ENCODE peak calls at places on chromosomes 16 and 17, in six cellular contexts. G, F, Q, Z, C and J are unnamed samples. For H3K4me1, the result is how much of the 10 kb centered on the place peaks cover.

GRCh38 chr17:55448681-55449080 is 27.0 kb upstream of the MMD start:
- DNase-seq in C (no peak), Z (no peak), F (peak), Q (no peak), G (no peak), J (no peak)

GRCh38 chr17:17119533-17119932 is 77.3 kb downstream of the MPRIP start:
- DNase-seq in C (no peak), Q (no peak), G (peak), Z (no peak), F (peak), J (no peak)

GRCh38 chr16:73794936-73795335 is 501.7 kb upstream of the PSMD7 start:
- DNase-seq in Q (no peak), G (no peak), C (no peak), Z (peak), F (peak), J (no peak)

GRCh38 chr16:53089434-53090270 is 34.9 kb downstream of the CHD9 start:
- DNase-seq in Q (no peak), Z (peak), G (peak), F (peak), C (no peak), J (no peak)

GRCh38 chr16:22098538-22099255 is 6.4 kb downstream of the VWA3A start:
- DNase-seq in C (no peak), Z (no peak), G (peak), Q (no peak), F (peak), J (no peak)

GRCh38 chr17:21464611-21465021 is 88.5 kb downstream of the KCNJ12 start:
- DNase-seq in Z (no peak), C (no peak), Q (no peak), F (no peak), G (no peak), J (no peak)

GRCh38 chr17:74361613-74362391 is at the start of gene BTBD17:
- DNase-seq in G (peak), C (peak), Z (peak), Q (peak), F (peak), J (no peak)

GRCh38 chr16:3953728-3954410 is 73.4 kb upstream of the CREBBP start:
- DNase-seq in Z (no peak), F (no peak), G (no peak), C (no peak), Q (no peak), J (peak)

GRCh38 chr17:73646409-73647305 is 2.4 kb upstream of the SDK2 start:
- DNase-seq in C (no peak), F (peak), Z (no peak), G (no peak), Q (peak), J (no peak)

GRCh38 chr16:15899538-15900100 is 11.2 kb upstream of the CEP20 start:
- DNase-seq in F (peak), C (peak), Z (no peak), G (peak), Q (peak), J (no peak)

GRCh38 chr16:82935781-82936180 is 309.0 kb downstream of the CDH13 start:
- DNase-seq in F (no peak), C (no peak), Z (no peak), G (no peak), Q (no peak), J (no peak)

GRCh38 chr16:49468611-49469322 is 95.2 kb downstream of the C16orf78 start:
- DNase-seq in G (no peak), C (no peak), Q (peak), Z (no peak), F (no peak), J (no peak)

GRCh38 chr16:27759947-27760844 is 210.3 kb downstream of the KATNIP start:
- DNase-seq in F (no peak), C (no peak), Z (no peak), Q (no peak), G (no peak), J (no peak)

GRCh38 chr17:64920419-64921172 is 1.3 kb upstream of the LRRC37A3 start:
- DNase-seq in Q (no peak), C (no peak), Z (no peak), G (peak), F (no peak), J (no peak)

GRCh38 chr16:2009302-2009711 is 314 bp downstream of the ZNF598 start:
- DNase-seq in C (no peak), Q (no peak), Z (no peak), F (no peak), G (peak), J (no peak)

GRCh38 chr17:18246880-18247612 is 11.5 kb downstream of the FLII start:
- DNase-seq in C (peak), G (peak), Z (peak), Q (peak), F (no peak), J (no peak)

GRCh38 chr17:82100502-82101298 is 2.7 kb upstream of the FASN start:
- DNase-seq in F (no peak), Z (no peak), G (no peak), C (no peak), Q (no peak), J (no peak)

GRCh38 chr17:81522491-81523125 is 5.6 kb upstream of the FSCN2 start:
- DNase-seq in Z (no peak), F (no peak), Q (no peak), C (no peak), G (no peak), J (no peak)

GRCh38 chr17:19321481-19322128 is 40.9 kb downstream of the B9D1 start:
- DNase-seq in F (no peak), Q (peak), C (no peak), Z (no peak), G (no peak), J (no peak)

GRCh38 chr17:43664096-43664495 is 2.4 kb upstream of the MEOX1 start:
- DNase-seq in G (no peak), C (no peak), Z (no peak), Q (no peak), F (no peak), J (no peak)

GRCh38 chr17:43663383-43663782 is 1.7 kb upstream of the MEOX1 start:
- DNase-seq in Z (no peak), G (no peak), C (no peak), Q (no peak), F (no peak), J (no peak)

GRCh38 chr17:43665038-43665386 is 3.3 kb upstream of the MEOX1 start:
- DNase-seq in Z (no peak), Q (no peak), F (no peak), C (no peak), G (no peak), J (no peak)

GRCh38 chr17:43667506-43668438 is 6.0 kb upstream of the MEOX1 start:
- DNase-seq in Z (no peak), C (no peak), Q (no peak), F (no peak), G (no peak), J (no peak)

DNA sequence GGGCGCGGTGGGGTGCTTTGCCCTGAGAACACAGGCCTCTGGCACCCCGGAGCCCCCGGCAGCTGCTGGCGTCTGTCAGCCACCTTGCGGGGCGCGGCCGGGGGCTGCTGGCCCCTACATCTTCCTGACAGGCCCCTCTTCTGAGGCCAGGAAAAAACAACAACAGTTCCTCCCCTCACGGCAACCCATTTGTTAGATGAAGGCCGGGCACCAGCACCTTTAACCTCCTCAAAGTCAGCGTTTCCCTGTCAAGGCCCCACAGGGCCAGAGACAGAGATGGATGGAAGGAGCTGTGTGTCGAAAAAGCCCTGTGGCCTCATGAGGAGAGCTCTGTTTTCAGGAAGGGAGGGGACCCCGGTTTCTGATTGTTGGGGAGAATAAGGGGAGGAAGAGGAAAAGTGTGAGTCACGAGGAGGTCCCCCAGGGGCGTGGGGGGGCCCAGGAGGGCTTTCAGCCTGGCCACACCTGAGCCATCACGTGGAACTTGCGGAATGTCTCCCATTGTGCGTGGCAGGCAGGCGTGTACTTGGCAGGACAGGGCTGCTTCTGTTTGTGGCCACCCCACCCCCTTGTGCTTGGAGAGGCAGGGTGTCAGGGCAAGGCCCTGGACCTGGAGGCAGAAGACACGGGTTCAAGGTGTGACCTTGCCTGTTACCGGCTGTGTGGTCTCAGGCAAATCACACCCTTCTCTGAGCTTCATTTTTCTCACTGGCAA is 3.8 kb upstream of the MEOX1 start:
- DNase-seq in C (no peak), F (no peak), Q (no peak), Z (no peak), G (no peak), J (no peak)
- H3K4me1 ChIP-seq in C (under half), F (under half), Q (under half), Z (under half), G (under half), J (under half)

DNA sequence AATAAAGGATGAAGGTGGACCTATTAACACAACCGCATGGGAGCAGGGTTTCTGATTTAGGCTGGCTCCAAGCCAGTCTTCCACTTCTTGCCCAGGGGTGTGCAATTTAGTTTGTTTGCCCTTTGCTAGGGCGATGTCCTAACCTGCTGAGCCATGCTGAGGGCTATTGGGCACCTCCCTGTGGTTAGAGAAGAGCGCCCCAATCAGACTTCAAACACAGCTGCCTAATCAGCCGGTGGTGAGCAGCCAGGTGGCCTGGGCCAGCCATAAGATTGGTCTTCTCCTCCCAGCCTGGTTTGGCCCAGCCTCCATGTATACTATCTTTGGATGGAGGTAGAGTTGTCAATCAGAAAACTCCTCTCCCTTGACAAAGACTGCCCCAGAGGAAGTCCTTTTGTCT is 15.7 kb downstream of the TMEM94 start:
- DNase-seq in G (no peak), F (no peak), Q (no peak), Z (no peak), C (no peak), J (no peak)
- H3K4me1 ChIP-seq in G (under half), F (under half), Q (under half), Z (under half), C (under half), J (under half)

DNA sequence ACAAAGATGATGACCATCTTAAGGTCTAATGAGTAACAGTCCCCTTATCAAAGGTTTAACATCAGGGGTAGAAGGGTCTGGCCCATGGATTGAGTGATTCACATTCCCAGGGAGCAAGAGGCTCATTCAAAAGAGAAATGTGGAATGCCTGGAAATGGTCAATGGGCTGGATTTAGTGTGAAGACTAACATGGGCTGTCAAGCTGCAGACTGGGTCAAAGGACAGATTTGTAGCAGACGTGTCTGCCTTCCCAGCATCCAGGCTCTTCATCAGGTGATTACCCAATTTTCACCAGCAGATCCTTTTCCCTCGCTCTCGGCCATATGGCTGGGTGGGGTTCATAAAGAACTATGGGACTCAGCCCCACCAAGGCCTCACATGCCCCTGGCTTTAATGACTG is 26.8 kb downstream of the DCUN1D3 start:
- DNase-seq in Q (no peak), Z (no peak), F (no peak), C (no peak), G (no peak), J (no peak)
- H3K4me1 ChIP-seq in Q (under half), Z (half or more), F (under half), C (under half), G (under half), J (half or more)

DNA sequence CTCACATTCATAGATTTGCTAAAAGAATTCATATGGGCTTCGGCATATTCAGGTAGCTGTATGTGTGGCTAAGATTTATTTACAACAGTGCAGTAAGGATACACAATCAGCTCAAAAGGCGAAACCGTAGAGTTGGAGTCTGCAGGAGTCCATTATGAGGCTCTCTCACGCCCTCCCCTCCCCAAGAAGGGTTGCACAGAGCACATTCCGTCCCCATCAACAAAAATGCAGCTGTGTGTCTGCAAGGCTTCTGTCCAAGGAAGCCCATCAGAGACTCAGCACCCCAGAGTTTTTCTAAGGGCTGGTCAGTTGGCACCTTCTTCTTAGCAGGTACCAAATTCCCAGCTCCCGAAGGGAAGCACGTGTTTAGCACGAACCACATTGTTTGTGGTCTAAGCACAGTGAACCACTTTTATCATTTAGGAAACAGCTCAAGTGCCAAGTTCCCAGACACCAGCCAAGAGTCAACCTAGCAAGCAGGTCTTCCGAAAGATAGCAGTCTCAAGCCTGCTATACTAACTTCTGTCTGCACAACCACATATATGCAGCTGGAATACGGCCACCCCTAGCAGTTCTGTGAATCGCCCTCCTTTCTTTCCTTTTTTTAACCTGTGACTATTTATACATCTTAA is 28.5 kb upstream of the MEAK7 start:
- DNase-seq in C (no peak), F (peak), Z (no peak), G (no peak), Q (no peak), J (no peak)
- H3K4me1 ChIP-seq in C (under half), F (under half), Z (under half), G (under half), Q (under half), J (under half)

DNA sequence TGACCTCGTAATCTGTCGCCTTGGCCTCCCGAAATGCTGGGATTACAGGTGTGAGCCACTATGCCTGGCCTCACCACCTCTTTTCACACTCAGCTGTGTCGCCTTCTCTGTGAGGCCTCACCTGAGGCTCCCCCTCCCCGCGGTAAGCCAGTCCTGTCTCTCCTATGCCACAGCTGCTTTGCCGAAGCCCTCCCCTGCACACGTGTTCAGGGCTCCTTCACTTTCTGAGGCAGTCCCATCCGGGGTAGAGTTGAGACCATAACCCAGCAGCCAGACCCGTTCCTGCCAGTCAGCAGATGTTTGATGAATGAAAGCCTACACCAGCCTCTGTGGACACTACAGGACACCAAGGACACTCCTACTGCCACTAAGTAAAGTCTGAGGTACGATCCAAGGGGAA is 10.6 kb downstream of the USP7 start:
- DNase-seq in Q (no peak), C (no peak), G (no peak), Z (no peak), F (no peak), J (no peak)
- H3K4me1 ChIP-seq in Q (under half), C (half or more), G (under half), Z (half or more), F (under half), J (under half)

GRCh38 chr17:45282683-45283644 is 21.1 kb upstream of the SPATA32 start:
- DNase-seq in Z (no peak), Q (no peak), G (no peak), C (peak), F (peak), J (no peak)
- H3K4me1 ChIP-seq in Z (under half), Q (under half), G (under half), C (under half), F (under half), J (under half)

DNA sequence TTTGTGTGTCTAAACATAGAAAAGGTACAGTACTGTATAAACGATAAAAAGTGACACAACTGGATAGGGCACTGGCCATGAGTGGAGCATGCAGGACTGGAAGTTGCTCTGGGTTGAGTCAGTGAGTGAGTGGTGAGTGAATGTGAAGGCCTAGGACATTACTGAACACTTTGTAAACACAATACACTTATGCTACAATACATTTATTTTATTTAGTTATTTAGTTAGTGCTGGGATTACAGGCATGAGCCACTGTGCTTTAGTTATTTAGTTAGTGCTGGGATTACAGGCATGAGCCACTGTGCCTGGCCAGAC is 4.6 kb downstream of the CFAP20 start:
- DNase-seq in Z (no peak), C (no peak), F (peak), G (no peak), Q (no peak), J (no peak)
- H3K4me1 ChIP-seq in Z (half or more), C (half or more), F (under half), G (under half), Q (under half), J (under half)

GRCh38 chr17:4527552-4527951 is 27.6 kb downstream of the MYBBP1A start:
- DNase-seq in F (no peak), G (no peak), Z (no peak), C (no peak), Q (no peak), J (no peak)
- H3K4me1 ChIP-seq in F (under half), G (under half), Z (under half), C (under half), Q (under half), J (under half)